ENCODE peak calls at places on chromosomes 7 and 10, in ten cellular contexts. S is ovary; R is MCF 10A; Z is fibroblast of the aortic adventitia; P is Caco-2; E is NCI-H1105; K is pons; C is transverse colon; M is GOT3; F is activated naive CD4-positive, alpha-beta T cell treated with anti-CD3 and anti-CD28 coated beads, Interleukin-2, amount 10 ng/mL, durations not matched to agents 7 days and 5 days. B is an unnamed sample.

GRCh38 chr7:123789817-123790216 is 41.0 kb upstream of the WASL start:
- DNase-seq in M (no peak), Z (no peak), S (no peak), C (no peak), R (peak), K (no peak), P (no peak), F (no peak), E (no peak), B (no peak)

GRCh38 chr7:103857435-103857834 is 132.0 kb downstream of the RELN start:
- DNase-seq in P (no peak), S (no peak), R (no peak), Z (no peak), C (no peak), M (no peak), F (no peak), K (no peak), E (peak), B (no peak)

GRCh38 chr10:19788075-19788686 is 28.1 kb upstream of the PLXDC2 start:
- DNase-seq in E (no peak), R (peak), F (peak), K (peak), C (peak), S (no peak), Z (peak), M (no peak), P (no peak), B (no peak)

GRCh38 chr7:115911466-115911865 is 119.1 kb downstream of the TFEC start:
- DNase-seq in E (no peak), P (no peak), Z (peak), R (no peak), C (no peak), S (no peak), M (no peak), K (no peak), F (no peak), B (no peak)

GRCh38 chr7:64602518-64602917 is 39.6 kb upstream of the ZNF680 start:
- DNase-seq in Z (peak), K (no peak), R (no peak), E (no peak), P (no peak), S (no peak), C (no peak), M (no peak), F (no peak), B (no peak)

GRCh38 chr7:15430191-15430590 is 131.6 kb downstream of the AGMO start:
- DNase-seq in S (no peak), E (no peak), C (no peak), K (no peak), P (no peak), Z (no peak), F (no peak), R (no peak), M (no peak), B (no peak)

GRCh38 chr7:5423272-5423843 is at the start of gene TNRC18:
- DNase-seq in K (no peak), P (no peak), E (no peak), F (no peak), M (peak), S (peak), Z (no peak), R (no peak), C (peak), B (peak)

GRCh38 chr7:129781128-129781855 is 169.8 kb downstream of the NRF1 start:
- DNase-seq in Z (no peak), K (no peak), M (no peak), S (no peak), F (no peak), C (no peak), R (no peak), P (no peak), E (no peak), B (no peak)

GRCh38 chr10:86966008-86966654 is 2.2 kb upstream of the ADIRF start:
- DNase-seq in K (no peak), R (no peak), S (no peak), C (no peak), F (no peak), Z (no peak), P (no peak), E (no peak), M (no peak), B (no peak)

B was measured in HL-60.